ENCODE peak calls at places on chromosomes 2 and 18, in seven cellular contexts. M is left ventricle myocardium inferior; V is cardiac muscle cell; N is thyroid gland; C is lower lobe of right lung; Q is CD8-positive, alpha-beta T cell; R is Peyer's patch. B is an unnamed sample.
A peak's percentile ranks its signal among the peaks of the same experiment; 100 is the strongest.

GRCh38 chr2:177553176-177553909 is 160.8 kb downstream of the AGPS start:
- DNase-seq in R (no peak), Q (no peak), M (no peak), V (no peak), N (no peak), C (no peak), B (no peak)

GRCh38 chr2:42622943-42623676 is 54.7 kb downstream of the MTA3 start:
- DNase-seq in N (no peak), M (no peak), C (no peak), Q (no peak), V (no peak), R (no peak), B (no peak)

GRCh38 chr2:9699139-9699823 is 68.5 kb upstream of the YWHAQ start:
- DNase-seq in C (no peak), V (no peak), R (no peak), M (no peak), N (no peak), Q (no peak), B (no peak)

GRCh38 chr2:156405586-156405985 is 30.6 kb upstream of the GPD2 start:
- DNase-seq in C (peak; percentile 76), R (peak; percentile 51), Q (no peak), V (peak; percentile 22), M (no peak), N (peak; percentile 33), B (peak; percentile 34)

GRCh38 chr2:199798881-199799580 is 52.0 kb downstream of the FTCDNL1 start:
- DNase-seq in C (no peak), V (no peak), Q (no peak), R (no peak), N (peak; percentile 87), M (peak; percentile 27), B (no peak)

GRCh38 chr2:186751078-186751477 is 57.2 kb downstream of the FAM171B start:
- DNase-seq in M (no peak), R (no peak), V (no peak), N (no peak), Q (no peak), C (no peak), B (no peak)

GRCh38 chr2:224366269-224366668 is 35.6 kb downstream of the FAM124B start:
- DNase-seq in Q (no peak), M (no peak), N (no peak), C (no peak), R (no peak), V (no peak), B (no peak)

GRCh38 chr2:25473758-25474335 is 132.1 kb upstream of the DNMT3A start:
- DNase-seq in C (peak; percentile 49), M (no peak), N (peak; percentile 93), Q (no peak), R (no peak), V (peak; percentile 80), B (no peak)

GRCh38 chr2:62475172-62476011 is 30.6 kb downstream of the TMEM17 start:
- DNase-seq in R (no peak), C (peak; percentile 52), Q (peak; percentile 16), M (no peak), N (peak; percentile 81), V (peak; percentile 32), B (no peak)

GRCh38 chr2:98293931-98294687 is 52.1 kb upstream of the CNGA3 start:
- DNase-seq in R (no peak), M (no peak), V (no peak), C (no peak), Q (no peak), N (no peak), B (no peak)

GRCh38 chr2:181374741-181375675 is 82.2 kb upstream of the ITGA4 start:
- DNase-seq in C (no peak), N (no peak), M (no peak), Q (no peak), V (no peak), R (no peak), B (no peak)

GRCh38 chr2:170739048-170739447 is 23.9 kb downstream of the SP5 start:
- DNase-seq in M (no peak), N (no peak), V (no peak), R (no peak), Q (no peak), C (no peak), B (no peak)

GRCh38 chr2:84782717-84783442 is 98.0 kb downstream of the TRABD2A start:
- DNase-seq in V (no peak), C (no peak), Q (peak; percentile 38), R (peak; percentile 59), M (no peak), N (no peak), B (no peak)

GRCh38 chr2:216803803-216804202 is 56.1 kb downstream of the TNP1 start:
- DNase-seq in R (no peak), N (peak; percentile 39), C (no peak), M (peak; percentile 76), Q (no peak), V (no peak), B (no peak)

GRCh38 chr2:43855292-43855691 is 16.5 kb downstream of the ABCG8 start:
- DNase-seq in N (no peak), R (no peak), Q (no peak), M (no peak), C (no peak), V (no peak), B (no peak)

GRCh38 chr18:13629841-13630747 is 96.3 kb downstream of the FAM210A start:
- DNase-seq in M (no peak), N (peak; percentile 69), R (peak; percentile 66), V (peak; percentile 76), Q (peak; percentile 47), C (no peak), B (peak; percentile 63)

GRCh38 chr2:233693963-233694362 is 1.3 kb downstream of the UGT1A6 start:
- DNase-seq in C (no peak), N (no peak), M (no peak), Q (no peak), V (no peak), R (no peak), B (no peak)
- H3K9me3 ChIP-seq in C (no peaks in the 10 kb centered on the region), N (no peaks in the 10 kb centered on the region), M (no peaks in the 10 kb centered on the region), Q (no peaks in the 10 kb centered on the region), V (no peaks in the 10 kb centered on the region), R (no peaks in the 10 kb centered on the region), B (no peaks in the 10 kb centered on the region)

GRCh38 chr2:65686928-65687521 is 254.6 kb upstream of the SPRED2 start:
- DNase-seq in Q (no peak), N (no peak), V (no peak), C (no peak), R (no peak), M (no peak), B (no peak)
- TF ChIP-seq CTCF in Q (no peak), N (no peak), V (no peak), C (no peak), R (no peak), M (no peak), B (no peak)

DNA sequence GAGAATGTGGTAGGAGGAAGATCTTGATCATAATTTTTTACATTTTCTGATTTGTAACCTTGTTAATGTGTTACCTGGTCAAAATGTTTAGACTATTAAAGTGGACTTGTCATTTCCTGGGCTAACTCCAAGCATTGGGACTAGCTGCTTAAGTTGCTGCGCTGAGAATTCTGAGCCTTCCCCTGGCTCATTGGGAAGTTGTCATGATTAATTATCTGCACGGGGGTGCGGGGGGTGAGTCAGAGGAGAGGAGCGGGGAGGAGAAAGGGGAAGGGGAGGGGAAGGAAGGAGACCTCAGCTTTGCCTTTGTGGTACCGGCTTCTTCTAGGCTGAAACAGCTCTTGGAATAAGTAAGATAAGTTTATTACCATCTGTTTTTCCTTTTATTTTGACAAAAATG is 52.9 kb upstream of the APCDD1 start:
- DNase-seq in R (no peak), C (no peak), M (no peak), N (no peak), V (no peak), Q (no peak), B (no peak)
- H3K4me1 ChIP-seq in R (no peaks in the 10 kb centered on the region), C (peaks cover 38% of the 10 kb centered on the region), M (peaks cover 16% of the 10 kb centered on the region), N (peaks cover 4% of the 10 kb centered on the region), V (peaks cover 3% of the 10 kb centered on the region), Q (no peaks in the 10 kb centered on the region), B (no peaks in the 10 kb centered on the region)

GRCh38 chr2:11583840-11584529 is 50.1 kb downstream of the GREB1 start:
- DNase-seq in N (peak; percentile 68), M (peak; percentile 57), R (peak; percentile 75), Q (peak; percentile 61), V (peak; percentile 78), C (peak; percentile 58), B (peak; percentile 65)
- H3K9me3 ChIP-seq in N (no peaks in the 10 kb centered on the region), M (no peaks in the 10 kb centered on the region), R (no peaks in the 10 kb centered on the region), Q (no peaks in the 10 kb centered on the region), V (no peaks in the 10 kb centered on the region), C (no peaks in the 10 kb centered on the region), B (no peaks in the 10 kb centered on the region)